ENCODE peak calls at places on chromosomes 7 and 10, in five cellular contexts. One of them, this sample, is unnamed.

GRCh38 chr10:14384096-14384730 is 53.5 kb upstream of the FRMD4A start:
- DNase-seq in CD8-positive, alpha-beta memory T cell: no peak
- DNase-seq in cardiac muscle cell: peak
- DNase-seq in esophagus squamous epithelium: no peak
- DNase-seq in GM23338: no peak
- DNase-seq in this sample: no peak

GRCh38 chr7:34157137-34157536 is 251.8 kb downstream of the BMPER start:
- DNase-seq in CD8-positive, alpha-beta memory T cell: no peak
- DNase-seq in cardiac muscle cell: no peak
- DNase-seq in GM23338: no peak
- DNase-seq in esophagus squamous epithelium: no peak
- DNase-seq in this sample: no peak

GRCh38 chr10:112202561-112203241 is 19.1 kb upstream of the GPAM start:
- DNase-seq in GM23338: no peak
- DNase-seq in CD8-positive, alpha-beta memory T cell: no peak
- DNase-seq in esophagus squamous epithelium: no peak
- DNase-seq in cardiac muscle cell: no peak
- DNase-seq in this sample: no peak

GRCh38 chr10:15642095-15642494 is 77.6 kb downstream of the ITGA8 start:
- DNase-seq in CD8-positive, alpha-beta memory T cell: no peak
- DNase-seq in esophagus squamous epithelium: no peak
- DNase-seq in cardiac muscle cell: peak
- DNase-seq in GM23338: no peak
- DNase-seq in this sample: no peak

GRCh38 chr7:157013602-157014549 is 3.4 kb upstream of the MNX1 start:
- DNase-seq in CD8-positive, alpha-beta memory T cell: no peak
- DNase-seq in cardiac muscle cell: no peak
- DNase-seq in esophagus squamous epithelium: no peak
- DNase-seq in GM23338: peak
- DNase-seq in this sample: no peak

GRCh38 chr7:155557778-155558177 is 11.4 kb upstream of the CNPY1 start:
- DNase-seq in cardiac muscle cell: no peak
- DNase-seq in CD8-positive, alpha-beta memory T cell: no peak
- DNase-seq in esophagus squamous epithelium: no peak
- DNase-seq in GM23338: no peak
- DNase-seq in this sample: no peak

GRCh38 chr10:28970231-28970630 is 292.9 kb downstream of the BAMBI start:
- DNase-seq in GM23338: no peak
- DNase-seq in esophagus squamous epithelium: no peak
- DNase-seq in CD8-positive, alpha-beta memory T cell: no peak
- DNase-seq in cardiac muscle cell: peak
- DNase-seq in this sample: no peak

GRCh38 chr7:12094365-12094921 is 116.7 kb upstream of the TMEM106B start:
- DNase-seq in CD8-positive, alpha-beta memory T cell: no peak
- DNase-seq in cardiac muscle cell: peak
- DNase-seq in GM23338: peak
- DNase-seq in esophagus squamous epithelium: no peak
- DNase-seq in this sample: no peak

GRCh38 chr7:80900583-80901576 is 18.0 kb downstream of the SEMA3C start:
- DNase-seq in GM23338: no peak
- DNase-seq in esophagus squamous epithelium: no peak
- DNase-seq in cardiac muscle cell: peak
- DNase-seq in CD8-positive, alpha-beta memory T cell: no peak
- DNase-seq in this sample: no peak

GRCh38 chr7:26376208-26376917 is 84.7 kb downstream of the SNX10 start:
- DNase-seq in CD8-positive, alpha-beta memory T cell: peak
- DNase-seq in cardiac muscle cell: no peak
- DNase-seq in GM23338: peak
- DNase-seq in esophagus squamous epithelium: no peak
- DNase-seq in this sample: peak

GRCh38 chr10:29765330-29765729 is 130.6 kb upstream of the SVIL start:
- DNase-seq in esophagus squamous epithelium: no peak
- DNase-seq in cardiac muscle cell: no peak
- DNase-seq in CD8-positive, alpha-beta memory T cell: no peak
- DNase-seq in GM23338: no peak
- DNase-seq in this sample: no peak

GRCh38 chr10:29479081-29479917 is 155.5 kb downstream of the SVIL start:
- DNase-seq in CD8-positive, alpha-beta memory T cell: no peak
- DNase-seq in cardiac muscle cell: no peak
- DNase-seq in GM23338: no peak
- DNase-seq in esophagus squamous epithelium: no peak
- DNase-seq in this sample: no peak

GRCh38 chr10:75071164-75071489 is 40.3 kb upstream of the SAMD8 start:
- DNase-seq in CD8-positive, alpha-beta memory T cell: no peak
- DNase-seq in GM23338: no peak
- DNase-seq in cardiac muscle cell: peak
- DNase-seq in esophagus squamous epithelium: no peak
- DNase-seq in this sample: no peak

GRCh38 chr10:60524541-60524940 is 134.9 kb upstream of the ANK3 start:
- DNase-seq in CD8-positive, alpha-beta memory T cell: no peak
- DNase-seq in cardiac muscle cell: peak
- DNase-seq in GM23338: no peak
- DNase-seq in esophagus squamous epithelium: no peak
- DNase-seq in this sample: no peak

GRCh38 chr10:101373063-101373462 is 19.1 kb downstream of the BTRC start:
- DNase-seq in esophagus squamous epithelium: no peak
- DNase-seq in GM23338: peak
- DNase-seq in CD8-positive, alpha-beta memory T cell: no peak
- DNase-seq in cardiac muscle cell: no peak
- DNase-seq in this sample: no peak

GRCh38 chr10:59234194-59234593 is 57.8 kb downstream of the PHYHIPL start:
- DNase-seq in esophagus squamous epithelium: no peak
- DNase-seq in GM23338: no peak
- DNase-seq in cardiac muscle cell: no peak
- DNase-seq in CD8-positive, alpha-beta memory T cell: no peak
- DNase-seq in this sample: no peak

GRCh38 chr7:123367508-123368122 is 166.8 kb downstream of the IQUB start:
- DNase-seq in GM23338: peak
- DNase-seq in esophagus squamous epithelium: no peak
- DNase-seq in CD8-positive, alpha-beta memory T cell: no peak
- DNase-seq in cardiac muscle cell: peak
- DNase-seq in this sample: no peak

GRCh38 chr10:29119374-29119773 is 169.5 kb upstream of the LYZL1 start:
- DNase-seq in CD8-positive, alpha-beta memory T cell: no peak
- DNase-seq in cardiac muscle cell: no peak
- DNase-seq in GM23338: peak
- DNase-seq in esophagus squamous epithelium: no peak
- DNase-seq in this sample: peak

GRCh38 chr10:28139138-28139537 is 140.3 kb upstream of the ODAD2 start:
- DNase-seq in cardiac muscle cell: peak
- DNase-seq in GM23338: no peak
- DNase-seq in esophagus squamous epithelium: no peak
- DNase-seq in CD8-positive, alpha-beta memory T cell: no peak
- DNase-seq in this sample: no peak

GRCh38 chr7:47786557-47787248 is 161.6 kb downstream of the PKD1L1 start:
- DNase-seq in GM23338: peak
- DNase-seq in cardiac muscle cell: peak
- DNase-seq in CD8-positive, alpha-beta memory T cell: no peak
- DNase-seq in esophagus squamous epithelium: no peak
- DNase-seq in this sample: no peak

GRCh38 chr7:36281945-36282727 is 107.5 kb upstream of the ANLN start:
- DNase-seq in esophagus squamous epithelium: no peak
- DNase-seq in CD8-positive, alpha-beta memory T cell: no peak
- DNase-seq in cardiac muscle cell: no peak
- DNase-seq in GM23338: no peak
- DNase-seq in this sample: no peak

GRCh38 chr7:132430863-132431822 is 145.1 kb downstream of the PLXNA4 start:
- DNase-seq in cardiac muscle cell: peak
- DNase-seq in GM23338: no peak
- DNase-seq in esophagus squamous epithelium: no peak
- DNase-seq in CD8-positive, alpha-beta memory T cell: peak
- DNase-seq in this sample: peak

GRCh38 chr10:44966129-44966815 is 6.7 kb downstream of the RASSF4 start:
- DNase-seq in cardiac muscle cell: no peak
- DNase-seq in CD8-positive, alpha-beta memory T cell: no peak
- DNase-seq in esophagus squamous epithelium: no peak
- DNase-seq in GM23338: no peak
- DNase-seq in this sample: no peak

GRCh38 chr10:44963772-44964633 is 4.4 kb downstream of the RASSF4 start:
- DNase-seq in esophagus squamous epithelium: no peak
- DNase-seq in GM23338: peak
- DNase-seq in cardiac muscle cell: no peak
- DNase-seq in CD8-positive, alpha-beta memory T cell: no peak
- DNase-seq in this sample: no peak

GRCh38 chr10:44965104-44965503 is 5.5 kb downstream of the RASSF4 start:
- DNase-seq in GM23338: no peak
- DNase-seq in cardiac muscle cell: no peak
- DNase-seq in esophagus squamous epithelium: no peak
- DNase-seq in CD8-positive, alpha-beta memory T cell: no peak
- DNase-seq in this sample: no peak

GRCh38 chr10:44966816-44967509 is 7.4 kb downstream of the RASSF4 start:
- DNase-seq in esophagus squamous epithelium: no peak
- DNase-seq in cardiac muscle cell: no peak
- DNase-seq in CD8-positive, alpha-beta memory T cell: no peak
- DNase-seq in GM23338: no peak
- DNase-seq in this sample: no peak

GRCh38 chr10:44965651-44966097 is 6.1 kb downstream of the RASSF4 start:
- DNase-seq in cardiac muscle cell: no peak
- DNase-seq in GM23338: no peak
- DNase-seq in esophagus squamous epithelium: no peak
- DNase-seq in CD8-positive, alpha-beta memory T cell: no peak
- DNase-seq in this sample: no peak
- H3K27ac ChIP-seq in cardiac muscle cell: peak
- H3K27ac ChIP-seq in GM23338: peak
- H3K27ac ChIP-seq in esophagus squamous epithelium: no peak
- H3K27ac ChIP-seq in CD8-positive, alpha-beta memory T cell: no peak
- H3K27ac ChIP-seq in this sample: no peak

GRCh38 chr7:120984406-120984805 is 4.1 kb upstream of the CPED1 start:
- DNase-seq in GM23338: no peak
- DNase-seq in esophagus squamous epithelium: no peak
- DNase-seq in CD8-positive, alpha-beta memory T cell: no peak
- DNase-seq in cardiac muscle cell: no peak
- DNase-seq in this sample: no peak
- H3K27ac ChIP-seq in GM23338: no peak
- H3K27ac ChIP-seq in esophagus squamous epithelium: no peak
- H3K27ac ChIP-seq in CD8-positive, alpha-beta memory T cell: no peak
- H3K27ac ChIP-seq in cardiac muscle cell: no peak
- H3K27ac ChIP-seq in this sample: no peak

DNA sequence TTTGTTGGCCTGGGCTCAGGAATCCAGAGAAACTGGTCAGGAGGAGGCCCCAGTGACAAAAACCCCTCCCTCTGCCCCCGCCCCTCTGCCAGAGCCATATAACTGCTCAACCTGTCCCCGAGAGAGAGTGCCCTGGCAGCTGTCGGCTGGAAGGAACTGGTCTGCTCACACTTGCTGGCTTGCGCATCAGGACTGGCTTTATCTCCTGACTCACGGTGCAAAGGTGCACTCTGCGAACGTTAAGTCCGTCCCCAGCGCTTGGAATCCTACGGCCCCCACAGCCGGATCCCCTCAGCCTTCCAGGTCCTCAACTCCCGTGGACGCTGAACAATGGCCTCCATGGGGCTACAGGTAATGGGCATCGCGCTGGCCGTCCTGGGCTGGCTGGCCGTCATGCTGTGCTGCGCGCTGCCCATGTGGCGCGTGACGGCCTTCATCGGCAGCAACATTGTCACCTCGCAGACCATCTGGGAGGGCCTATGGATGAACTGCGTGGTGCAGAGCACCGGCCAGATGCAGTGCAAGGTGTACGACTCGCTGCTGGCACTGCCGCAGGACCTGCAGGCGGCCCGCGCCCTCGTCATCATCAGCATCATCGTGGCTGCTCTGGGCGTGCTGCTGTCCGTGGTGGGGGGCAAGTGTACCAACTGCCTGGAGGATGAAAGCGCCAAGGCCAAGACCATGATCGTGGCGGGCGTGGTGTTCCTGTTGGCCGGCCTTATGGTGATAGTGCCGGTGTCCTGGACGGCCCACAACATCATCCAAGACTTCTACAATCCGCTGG is at the start of gene CLDN4:
- DNase-seq in cardiac muscle cell: no peak
- DNase-seq in GM23338: peak
- DNase-seq in esophagus squamous epithelium: no peak
- DNase-seq in CD8-positive, alpha-beta memory T cell: no peak
- DNase-seq in this sample: no peak
- H3K27ac ChIP-seq in cardiac muscle cell: no peak
- H3K27ac ChIP-seq in GM23338: peak
- H3K27ac ChIP-seq in esophagus squamous epithelium: peak
- H3K27ac ChIP-seq in CD8-positive, alpha-beta memory T cell: no peak
- H3K27ac ChIP-seq in this sample: no peak

GRCh38 chr7:140476698-140477261 is 2.5 kb downstream of the MKRN1 start:
- DNase-seq in esophagus squamous epithelium: no peak
- DNase-seq in GM23338: no peak
- DNase-seq in cardiac muscle cell: no peak
- DNase-seq in CD8-positive, alpha-beta memory T cell: no peak
- DNase-seq in this sample: no peak
- H3K27ac ChIP-seq in esophagus squamous epithelium: peak
- H3K27ac ChIP-seq in GM23338: peak
- H3K27ac ChIP-seq in cardiac muscle cell: no peak
- H3K27ac ChIP-seq in CD8-positive, alpha-beta memory T cell: peak
- H3K27ac ChIP-seq in this sample: peak

GRCh38 chr7:51303142-51303525 is 13.5 kb downstream of the COBL start:
- DNase-seq in CD8-positive, alpha-beta memory T cell: no peak
- DNase-seq in esophagus squamous epithelium: no peak
- DNase-seq in GM23338: no peak
- DNase-seq in cardiac muscle cell: no peak
- DNase-seq in this sample: no peak
- H3K27ac ChIP-seq in CD8-positive, alpha-beta memory T cell: no peak
- H3K27ac ChIP-seq in esophagus squamous epithelium: no peak
- H3K27ac ChIP-seq in GM23338: no peak
- H3K27ac ChIP-seq in cardiac muscle cell: no peak
- H3K27ac ChIP-seq in this sample: no peak

GRCh38 chr10:71723301-71723700 is 3.7 kb upstream of the C10orf105 start:
- DNase-seq in GM23338: no peak
- DNase-seq in CD8-positive, alpha-beta memory T cell: no peak
- DNase-seq in cardiac muscle cell: no peak
- DNase-seq in esophagus squamous epithelium: no peak
- DNase-seq in this sample: no peak
- H3K27ac ChIP-seq in GM23338: no peak
- H3K27ac ChIP-seq in CD8-positive, alpha-beta memory T cell: no peak
- H3K27ac ChIP-seq in cardiac muscle cell: no peak
- H3K27ac ChIP-seq in esophagus squamous epithelium: no peak
- H3K27ac ChIP-seq in this sample: no peak

DNA sequence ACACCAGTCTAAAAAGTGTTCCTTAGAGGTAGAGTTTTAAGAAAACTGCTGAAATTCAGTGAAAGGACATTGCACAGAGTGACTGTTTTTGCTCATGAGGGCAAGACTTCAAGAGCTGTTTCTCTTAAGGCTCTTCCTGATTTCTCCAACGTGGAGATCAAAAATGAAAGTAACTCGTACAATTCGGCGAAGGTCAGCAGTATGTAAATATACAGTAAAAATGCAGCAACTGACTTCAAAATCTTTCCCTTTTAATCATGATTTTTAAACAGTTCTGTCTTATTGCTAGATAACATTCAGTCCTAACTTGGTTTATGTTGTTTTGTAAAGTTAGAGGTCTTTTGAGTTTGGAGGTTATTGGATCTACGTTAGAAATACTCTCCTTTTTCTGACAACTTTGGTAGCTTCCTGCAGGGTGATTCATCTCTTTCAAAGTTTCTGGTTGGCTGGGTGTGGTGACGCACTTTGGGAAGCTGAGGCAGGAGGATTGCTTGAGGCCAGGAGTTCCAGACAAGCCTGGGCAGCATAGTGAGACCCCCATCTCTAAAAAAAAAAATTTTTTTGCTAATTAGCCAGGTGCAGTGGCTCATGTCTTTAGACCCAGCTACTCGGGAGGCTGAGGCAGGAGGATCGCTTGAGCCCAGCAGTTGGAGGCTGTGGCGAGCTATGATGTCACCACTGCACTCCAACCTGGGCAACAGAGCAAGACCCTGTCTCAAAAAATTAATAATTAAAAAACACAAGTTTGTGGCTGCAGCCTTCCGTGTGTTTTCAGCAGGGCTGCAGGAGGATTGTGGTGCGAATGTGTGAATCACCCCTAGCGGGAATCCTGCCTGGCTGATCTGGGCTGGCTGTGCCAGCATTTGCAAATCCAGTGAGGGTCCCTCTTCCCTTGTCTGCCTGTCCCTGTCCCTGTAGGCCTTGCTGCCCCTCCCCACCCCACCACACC is 29.2 kb upstream of the AP5Z1 start:
- DNase-seq in CD8-positive, alpha-beta memory T cell: no peak
- DNase-seq in cardiac muscle cell: peak
- DNase-seq in GM23338: no peak
- DNase-seq in esophagus squamous epithelium: no peak
- DNase-seq in this sample: peak
- H3K27ac ChIP-seq in CD8-positive, alpha-beta memory T cell: peak
- H3K27ac ChIP-seq in cardiac muscle cell: peak
- H3K27ac ChIP-seq in GM23338: no peak
- H3K27ac ChIP-seq in esophagus squamous epithelium: peak
- H3K27ac ChIP-seq in this sample: peak

This sample was measured in CD4-positive, CD25-positive, alpha-beta regulatory T cell.